ENCODE peak calls at places on chromosomes 12 and 14, in six cellular contexts. One of them, this sample, is unnamed.

GRCh38 chr12:10722905-10723866 is at the start of gene YBX3:
- DNase-seq in IMR-90: peak; percentile 75
- DNase-seq in mesenchymal stem cell: peak; percentile 86
- DNase-seq in H9: peak; percentile 82
- DNase-seq in neuronal stem cell: peak; percentile 76
- DNase-seq in H1: no peak
- DNase-seq in this sample: peak; percentile 81

GRCh38 chr12:107967170-107967569 is 161.9 kb upstream of the WSCD2 start:
- DNase-seq in IMR-90: no peak
- DNase-seq in mesenchymal stem cell: no peak
- DNase-seq in H9: no peak
- DNase-seq in neuronal stem cell: no peak
- DNase-seq in H1: no peak
- DNase-seq in this sample: no peak

GRCh38 chr12:64566882-64567517 is 43.3 kb upstream of the RASSF3 start:
- DNase-seq in IMR-90: no peak
- DNase-seq in mesenchymal stem cell: no peak
- DNase-seq in H9: no peak
- DNase-seq in neuronal stem cell: no peak
- DNase-seq in H1: no peak
- DNase-seq in this sample: no peak

GRCh38 chr12:20370001-20370381 is 1.7 kb downstream of the PDE3A start:
- DNase-seq in IMR-90: no peak
- DNase-seq in mesenchymal stem cell: peak; percentile 32
- DNase-seq in H9: peak; percentile 76
- DNase-seq in neuronal stem cell: no peak
- DNase-seq in H1: peak; percentile 9
- DNase-seq in this sample: no peak

GRCh38 chr12:75390156-75390898 is 562 bp upstream of the GLIPR1L2 start:
- DNase-seq in IMR-90: no peak
- DNase-seq in mesenchymal stem cell: no peak
- DNase-seq in H9: no peak
- DNase-seq in neuronal stem cell: no peak
- DNase-seq in H1: no peak
- DNase-seq in this sample: no peak

GRCh38 chr14:78790262-78790661 is 620.1 kb downstream of the NRXN3 start:
- DNase-seq in IMR-90: no peak
- DNase-seq in mesenchymal stem cell: no peak
- DNase-seq in H9: no peak
- DNase-seq in neuronal stem cell: peak; percentile 2
- DNase-seq in H1: no peak
- DNase-seq in this sample: no peak

GRCh38 chr12:98373019-98373554 is 142.3 kb upstream of the TMPO start:
- DNase-seq in IMR-90: peak; percentile 51
- DNase-seq in mesenchymal stem cell: peak; percentile 62
- DNase-seq in H9: no peak
- DNase-seq in neuronal stem cell: peak; percentile 62
- DNase-seq in H1: no peak
- DNase-seq in this sample: peak; percentile 12

GRCh38 chr14:64682173-64682710 is 22.0 kb upstream of the PLEKHG3 start:
- DNase-seq in IMR-90: peak; percentile 38
- DNase-seq in mesenchymal stem cell: peak; percentile 39
- DNase-seq in H9: peak; percentile 86
- DNase-seq in neuronal stem cell: no peak
- DNase-seq in H1: no peak
- DNase-seq in this sample: no peak

GRCh38 chr12:131728720-131729119 is 17.8 kb downstream of the SFSWAP start:
- DNase-seq in IMR-90: no peak
- DNase-seq in mesenchymal stem cell: no peak
- DNase-seq in H9: no peak
- DNase-seq in neuronal stem cell: no peak
- DNase-seq in H1: no peak
- DNase-seq in this sample: no peak

GRCh38 chr12:89414851-89415250 is 62.5 kb upstream of the DUSP6 start:
- DNase-seq in IMR-90: peak; percentile 75
- DNase-seq in mesenchymal stem cell: no peak
- DNase-seq in H9: no peak
- DNase-seq in neuronal stem cell: no peak
- DNase-seq in H1: no peak
- DNase-seq in this sample: no peak

GRCh38 chr12:89418228-89418910 is 66.1 kb upstream of the DUSP6 start:
- DNase-seq in IMR-90: no peak
- DNase-seq in mesenchymal stem cell: no peak
- DNase-seq in H9: no peak
- DNase-seq in neuronal stem cell: no peak
- DNase-seq in H1: no peak
- DNase-seq in this sample: peak; percentile 40

GRCh38 chr12:89416049-89416792 is 63.9 kb upstream of the DUSP6 start:
- DNase-seq in IMR-90: no peak
- DNase-seq in mesenchymal stem cell: no peak
- DNase-seq in H9: no peak
- DNase-seq in neuronal stem cell: no peak
- DNase-seq in H1: no peak
- DNase-seq in this sample: no peak

GRCh38 chr12:89414322-89414721 is 62.0 kb upstream of the DUSP6 start:
- DNase-seq in IMR-90: no peak
- DNase-seq in mesenchymal stem cell: no peak
- DNase-seq in H9: no peak
- DNase-seq in neuronal stem cell: no peak
- DNase-seq in H1: no peak
- DNase-seq in this sample: no peak

GRCh38 chr12:89417246-89417977 is 65.1 kb upstream of the DUSP6 start:
- DNase-seq in IMR-90: peak; percentile 64
- DNase-seq in mesenchymal stem cell: peak; percentile 21
- DNase-seq in H9: no peak
- DNase-seq in neuronal stem cell: no peak
- DNase-seq in H1: no peak
- DNase-seq in this sample: no peak
- H2AK5ac ChIP-seq in IMR-90: peak overlapping the region; percentile 90
- H2AK5ac ChIP-seq in mesenchymal stem cell: no peak overlapping the region
- H2AK5ac ChIP-seq in H9: no peak overlapping the region
- H2AK5ac ChIP-seq in neuronal stem cell: no peak overlapping the region
- H2AK5ac ChIP-seq in H1: no peak overlapping the region
- H2AK5ac ChIP-seq in this sample: no peak overlapping the region

DNA sequence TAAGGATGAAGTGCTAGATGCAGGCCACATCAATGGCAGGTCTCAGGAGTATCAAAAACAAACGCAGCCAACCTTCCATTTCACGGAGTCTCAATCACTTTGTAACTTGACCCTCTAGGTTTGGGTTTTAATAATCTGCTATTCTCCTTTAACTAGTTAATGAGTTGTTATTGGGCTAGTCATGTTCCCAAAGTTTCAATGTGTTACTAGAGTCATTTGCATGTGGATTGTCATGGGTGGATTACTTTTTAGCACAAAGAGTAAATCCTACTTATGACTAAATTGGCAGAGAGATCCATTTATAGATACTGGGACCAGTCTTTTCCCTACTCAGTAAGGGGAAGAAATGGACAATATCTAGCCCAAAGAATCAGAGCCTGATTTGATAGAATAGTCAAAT is 151.0 kb downstream of the BCAT1 start:
- DNase-seq in IMR-90: no peak
- DNase-seq in mesenchymal stem cell: no peak
- DNase-seq in H9: no peak
- DNase-seq in neuronal stem cell: no peak
- DNase-seq in H1: no peak
- DNase-seq in this sample: no peak
- H2AFZ ChIP-seq in IMR-90: no peak overlapping the region
- H2AFZ ChIP-seq in mesenchymal stem cell: no peak overlapping the region
- H2AFZ ChIP-seq in H9: no peak overlapping the region
- H2AFZ ChIP-seq in neuronal stem cell: no peak overlapping the region
- H2AFZ ChIP-seq in H1: no peak overlapping the region
- H2AFZ ChIP-seq in this sample: no peak overlapping the region

DNA sequence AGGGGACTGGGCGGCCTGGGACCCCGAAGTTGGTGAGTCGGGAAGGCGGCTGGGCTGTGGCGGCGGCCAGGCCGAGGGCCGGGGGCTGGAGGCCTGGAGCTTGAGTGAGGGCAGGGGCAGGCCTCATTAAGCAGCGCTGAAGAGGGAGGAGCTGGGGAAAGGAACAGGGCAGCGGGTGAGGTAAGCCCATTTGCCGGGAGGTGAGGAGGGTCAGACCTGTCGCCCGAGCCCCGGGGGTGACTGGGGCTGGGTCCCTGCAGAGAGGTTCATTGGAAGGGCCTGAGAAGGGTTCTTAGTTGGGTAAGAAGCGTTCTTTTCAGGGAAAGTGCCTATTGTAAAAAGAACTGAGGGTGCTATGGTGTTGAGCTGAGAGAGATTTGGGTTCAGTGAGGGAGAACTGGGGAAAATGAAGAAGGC is 438 bp downstream of the RAB5B start:
- DNase-seq in IMR-90: peak; percentile 45
- DNase-seq in mesenchymal stem cell: peak; percentile 70
- DNase-seq in H9: no peak
- DNase-seq in neuronal stem cell: no peak
- DNase-seq in H1: no peak
- DNase-seq in this sample: peak; percentile 56
- H2AK5ac ChIP-seq in IMR-90: peak overlapping the region; percentile 9
- H2AK5ac ChIP-seq in mesenchymal stem cell: peak overlapping the region; percentile 71
- H2AK5ac ChIP-seq in H9: no peak overlapping the region
- H2AK5ac ChIP-seq in neuronal stem cell: no peak overlapping the region
- H2AK5ac ChIP-seq in H1: no peak overlapping the region
- H2AK5ac ChIP-seq in this sample: peak overlapping the region; percentile 51

GRCh38 chr12:49456280-49456679 is 82.5 kb upstream of the KCNH3 start:
- DNase-seq in IMR-90: no peak
- DNase-seq in mesenchymal stem cell: no peak
- DNase-seq in H9: no peak
- DNase-seq in neuronal stem cell: no peak
- DNase-seq in H1: no peak
- DNase-seq in this sample: no peak

GRCh38 chr12:49465132-49465531 is 73.7 kb upstream of the KCNH3 start:
- DNase-seq in IMR-90: no peak
- DNase-seq in mesenchymal stem cell: no peak
- DNase-seq in H9: no peak
- DNase-seq in neuronal stem cell: no peak
- DNase-seq in H1: no peak
- DNase-seq in this sample: no peak

GRCh38 chr12:49461221-49461620 is 77.6 kb upstream of the KCNH3 start:
- DNase-seq in IMR-90: no peak
- DNase-seq in mesenchymal stem cell: no peak
- DNase-seq in H9: no peak
- DNase-seq in neuronal stem cell: no peak
- DNase-seq in H1: no peak
- DNase-seq in this sample: no peak

GRCh38 chr12:49462103-49462739 is 76.6 kb upstream of the KCNH3 start:
- DNase-seq in IMR-90: no peak
- DNase-seq in mesenchymal stem cell: no peak
- DNase-seq in H9: no peak
- DNase-seq in neuronal stem cell: no peak
- DNase-seq in H1: no peak
- DNase-seq in this sample: no peak
- H2AFZ ChIP-seq in IMR-90: no peak overlapping the region
- H2AFZ ChIP-seq in mesenchymal stem cell: no peak overlapping the region
- H2AFZ ChIP-seq in H9: no peak overlapping the region
- H2AFZ ChIP-seq in neuronal stem cell: no peak overlapping the region
- H2AFZ ChIP-seq in H1: no peak overlapping the region
- H2AFZ ChIP-seq in this sample: no peak overlapping the region

DNA sequence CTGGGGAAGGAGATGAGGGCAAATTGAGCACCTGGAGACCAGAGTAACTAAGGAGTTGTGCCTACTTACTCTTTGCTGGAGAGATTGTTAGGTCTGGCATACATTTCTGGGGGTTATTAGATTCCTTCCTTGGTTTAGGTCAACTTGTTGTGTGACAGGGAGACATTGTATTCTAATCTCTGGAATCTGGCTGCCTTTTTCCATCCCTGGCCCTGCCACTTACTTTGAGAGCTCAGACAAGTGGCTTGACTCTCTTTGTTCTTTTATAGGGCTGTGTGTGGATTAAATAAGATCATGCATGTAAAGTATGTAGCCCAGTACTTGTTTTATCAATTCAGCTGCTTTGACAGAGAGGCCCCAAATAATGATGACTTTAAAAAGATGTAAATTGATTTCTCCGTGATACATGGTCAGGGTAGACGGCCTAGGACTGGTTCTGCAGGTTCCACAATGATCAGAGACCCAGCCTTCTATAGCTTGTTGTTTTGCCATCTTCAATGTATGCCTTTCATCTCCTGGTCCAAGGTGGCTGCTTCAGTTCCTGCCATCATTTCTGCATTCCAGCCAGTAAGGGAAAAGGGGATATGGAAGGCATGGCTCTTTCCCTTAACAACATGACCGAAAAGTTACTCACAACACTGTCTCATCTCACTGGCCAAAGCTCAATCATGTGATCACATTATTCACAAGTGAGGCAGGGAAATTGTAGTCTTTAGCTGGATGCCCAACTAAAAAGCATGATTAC is 72.6 kb downstream of the CHST11 start:
- DNase-seq in IMR-90: no peak
- DNase-seq in mesenchymal stem cell: no peak
- DNase-seq in H9: no peak
- DNase-seq in neuronal stem cell: no peak
- DNase-seq in H1: no peak
- DNase-seq in this sample: peak; percentile 83
- H2AK5ac ChIP-seq in IMR-90: no peak overlapping the region
- H2AK5ac ChIP-seq in mesenchymal stem cell: no peak overlapping the region
- H2AK5ac ChIP-seq in H9: no peak overlapping the region
- H2AK5ac ChIP-seq in neuronal stem cell: no peak overlapping the region
- H2AK5ac ChIP-seq in H1: no peak overlapping the region
- H2AK5ac ChIP-seq in this sample: no peak overlapping the region

DNA sequence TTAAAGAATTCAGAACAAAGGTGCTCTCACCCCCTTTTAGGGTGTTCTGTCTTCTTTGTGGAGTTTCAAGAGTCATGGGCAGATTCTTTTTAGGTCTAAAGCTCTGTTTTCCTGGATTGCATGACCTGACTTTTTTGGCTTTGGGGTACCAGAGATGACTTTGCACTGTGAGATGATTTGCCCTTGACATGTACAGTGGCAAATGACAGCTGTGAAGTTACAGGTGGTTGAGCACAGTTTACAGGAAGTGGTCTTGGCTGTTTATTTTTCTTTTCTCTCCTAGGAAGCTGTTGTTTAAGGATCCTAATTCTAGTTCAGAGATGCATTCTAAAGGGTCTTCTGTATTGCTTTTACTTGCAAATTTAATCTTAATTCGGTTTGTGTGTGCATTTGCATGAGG is 83.8 kb upstream of the METAP2 start:
- DNase-seq in IMR-90: no peak
- DNase-seq in mesenchymal stem cell: no peak
- DNase-seq in H9: no peak
- DNase-seq in neuronal stem cell: no peak
- DNase-seq in H1: no peak
- DNase-seq in this sample: no peak
- H2AFZ ChIP-seq in IMR-90: no peak overlapping the region
- H2AFZ ChIP-seq in mesenchymal stem cell: no peak overlapping the region
- H2AFZ ChIP-seq in H9: no peak overlapping the region
- H2AFZ ChIP-seq in neuronal stem cell: no peak overlapping the region
- H2AFZ ChIP-seq in H1: no peak overlapping the region
- H2AFZ ChIP-seq in this sample: no peak overlapping the region

GRCh38 chr14:95666450-95666849 is 19.8 kb upstream of the TCL1B start:
- DNase-seq in IMR-90: no peak
- DNase-seq in mesenchymal stem cell: no peak
- DNase-seq in H9: no peak
- DNase-seq in neuronal stem cell: no peak
- DNase-seq in H1: no peak
- DNase-seq in this sample: no peak
- H2AK5ac ChIP-seq in IMR-90: no peak overlapping the region
- H2AK5ac ChIP-seq in mesenchymal stem cell: no peak overlapping the region
- H2AK5ac ChIP-seq in H9: no peak overlapping the region
- H2AK5ac ChIP-seq in neuronal stem cell: peak overlapping the region; percentile 49
- H2AK5ac ChIP-seq in H1: no peak overlapping the region
- H2AK5ac ChIP-seq in this sample: no peak overlapping the region

GRCh38 chr12:575948-576612 is 87.2 kb downstream of the NINJ2 start:
- DNase-seq in IMR-90: peak; percentile 31
- DNase-seq in mesenchymal stem cell: peak; percentile 55
- DNase-seq in H9: peak; percentile 89
- DNase-seq in neuronal stem cell: peak; percentile 71
- DNase-seq in H1: no peak
- DNase-seq in this sample: peak; percentile 54
- H2AFZ ChIP-seq in IMR-90: peak overlapping the region; percentile 93
- H2AFZ ChIP-seq in mesenchymal stem cell: peak overlapping the region; percentile 86
- H2AFZ ChIP-seq in H9: peak overlapping the region; percentile 86
- H2AFZ ChIP-seq in neuronal stem cell: peak overlapping the region; percentile 94
- H2AFZ ChIP-seq in H1: peak overlapping the region; percentile 82
- H2AFZ ChIP-seq in this sample: peak overlapping the region; percentile 69

This sample was measured in trophoblast cell.